ENCODE peak calls at places on chromosomes 16 and 17, in six cellular contexts. One of them, this sample, is unnamed.

GRCh38 chr16:11833951-11834695 is 17.2 kb downstream of the RSL1D1 start:
- DNase-seq in stimulated activated CD4-positive, alpha-beta T cell treated with anti-CD3 and anti-CD28 coated beads, TNF-alpha, amount 100 ng/mL, for 1 hour: no peak
- DNase-seq in HTR-8/SVneo: peak; percentile 33
- DNase-seq in HuH-7: peak; percentile 27
- DNase-seq in M059J: peak; percentile 56
- DNase-seq in endothelial cell: no peak
- DNase-seq in this sample: no peak

GRCh38 chr16:1026784-1027415 is 45.3 kb downstream of the SOX8 start:
- DNase-seq in M059J: peak; percentile 56
- DNase-seq in HuH-7: no peak
- DNase-seq in stimulated activated CD4-positive, alpha-beta T cell treated with anti-CD3 and anti-CD28 coated beads, TNF-alpha, amount 100 ng/mL, for 1 hour: no peak
- DNase-seq in endothelial cell: no peak
- DNase-seq in HTR-8/SVneo: no peak
- DNase-seq in this sample: no peak

GRCh38 chr16:74186589-74186988 is 110.0 kb upstream of the PSMD7 start:
- DNase-seq in HuH-7: no peak
- DNase-seq in endothelial cell: no peak
- DNase-seq in M059J: no peak
- DNase-seq in stimulated activated CD4-positive, alpha-beta T cell treated with anti-CD3 and anti-CD28 coated beads, TNF-alpha, amount 100 ng/mL, for 1 hour: no peak
- DNase-seq in HTR-8/SVneo: no peak
- DNase-seq in this sample: no peak

GRCh38 chr16:4664538-4665418 is 28.6 kb upstream of the NUDT16L1 start:
- DNase-seq in M059J: no peak
- DNase-seq in stimulated activated CD4-positive, alpha-beta T cell treated with anti-CD3 and anti-CD28 coated beads, TNF-alpha, amount 100 ng/mL, for 1 hour: peak; percentile 16
- DNase-seq in endothelial cell: no peak
- DNase-seq in HuH-7: no peak
- DNase-seq in HTR-8/SVneo: no peak
- DNase-seq in this sample: no peak

GRCh38 chr16:82094942-82095540 is 60.0 kb downstream of the HSD17B2 start:
- DNase-seq in HTR-8/SVneo: no peak
- DNase-seq in HuH-7: no peak
- DNase-seq in stimulated activated CD4-positive, alpha-beta T cell treated with anti-CD3 and anti-CD28 coated beads, TNF-alpha, amount 100 ng/mL, for 1 hour: no peak
- DNase-seq in endothelial cell: no peak
- DNase-seq in M059J: no peak
- DNase-seq in this sample: no peak

GRCh38 chr17:83182620-83183063 is 103.2 kb downstream of the METRNL start:
- DNase-seq in endothelial cell: no peak
- DNase-seq in stimulated activated CD4-positive, alpha-beta T cell treated with anti-CD3 and anti-CD28 coated beads, TNF-alpha, amount 100 ng/mL, for 1 hour: no peak
- DNase-seq in M059J: no peak
- DNase-seq in HuH-7: no peak
- DNase-seq in HTR-8/SVneo: no peak
- DNase-seq in this sample: no peak

GRCh38 chr17:78324391-78325075 is 35.3 kb downstream of the SOCS3 start:
- DNase-seq in M059J: peak; percentile 94
- DNase-seq in stimulated activated CD4-positive, alpha-beta T cell treated with anti-CD3 and anti-CD28 coated beads, TNF-alpha, amount 100 ng/mL, for 1 hour: no peak
- DNase-seq in HuH-7: no peak
- DNase-seq in endothelial cell: peak; percentile 80
- DNase-seq in HTR-8/SVneo: no peak
- DNase-seq in this sample: no peak

GRCh38 chr16:2486645-2487516 is 12.0 kb downstream of the TBC1D24 start:
- DNase-seq in HuH-7: no peak
- DNase-seq in endothelial cell: no peak
- DNase-seq in stimulated activated CD4-positive, alpha-beta T cell treated with anti-CD3 and anti-CD28 coated beads, TNF-alpha, amount 100 ng/mL, for 1 hour: peak; percentile 59
- DNase-seq in HTR-8/SVneo: no peak
- DNase-seq in M059J: no peak
- DNase-seq in this sample: no peak

GRCh38 chr17:78819402-78819801 is 21.2 kb downstream of the USP36 start:
- DNase-seq in stimulated activated CD4-positive, alpha-beta T cell treated with anti-CD3 and anti-CD28 coated beads, TNF-alpha, amount 100 ng/mL, for 1 hour: no peak
- DNase-seq in M059J: no peak
- DNase-seq in endothelial cell: no peak
- DNase-seq in HuH-7: no peak
- DNase-seq in HTR-8/SVneo: no peak
- DNase-seq in this sample: no peak

GRCh38 chr17:21676281-21677111 is 15.8 kb upstream of the KCNJ18 start:
- DNase-seq in HTR-8/SVneo: no peak
- DNase-seq in stimulated activated CD4-positive, alpha-beta T cell treated with anti-CD3 and anti-CD28 coated beads, TNF-alpha, amount 100 ng/mL, for 1 hour: no peak
- DNase-seq in M059J: no peak
- DNase-seq in endothelial cell: no peak
- DNase-seq in HuH-7: no peak
- DNase-seq in this sample: no peak

GRCh38 chr17:38922538-38923291 is 2.7 kb upstream of the LASP1NB start:
- DNase-seq in HTR-8/SVneo: peak; percentile 39
- DNase-seq in M059J: peak; percentile 68
- DNase-seq in endothelial cell: no peak
- DNase-seq in stimulated activated CD4-positive, alpha-beta T cell treated with anti-CD3 and anti-CD28 coated beads, TNF-alpha, amount 100 ng/mL, for 1 hour: no peak
- DNase-seq in HuH-7: no peak
- DNase-seq in this sample: peak; percentile 15

GRCh38 chr16:3580686-3581085 is 3.5 kb upstream of the NLRC3 start:
- DNase-seq in HTR-8/SVneo: no peak
- DNase-seq in M059J: no peak
- DNase-seq in HuH-7: no peak
- DNase-seq in endothelial cell: no peak
- DNase-seq in stimulated activated CD4-positive, alpha-beta T cell treated with anti-CD3 and anti-CD28 coated beads, TNF-alpha, amount 100 ng/mL, for 1 hour: no peak
- DNase-seq in this sample: no peak

GRCh38 chr16:8677481-8677880 is 3.1 kb downstream of the ABAT start:
- DNase-seq in HTR-8/SVneo: no peak
- DNase-seq in stimulated activated CD4-positive, alpha-beta T cell treated with anti-CD3 and anti-CD28 coated beads, TNF-alpha, amount 100 ng/mL, for 1 hour: no peak
- DNase-seq in HuH-7: no peak
- DNase-seq in M059J: peak; percentile 71
- DNase-seq in endothelial cell: no peak
- DNase-seq in this sample: no peak

GRCh38 chr16:71414038-71414437 is 27.8 kb downstream of the TLE7 start:
- DNase-seq in M059J: no peak
- DNase-seq in stimulated activated CD4-positive, alpha-beta T cell treated with anti-CD3 and anti-CD28 coated beads, TNF-alpha, amount 100 ng/mL, for 1 hour: no peak
- DNase-seq in HuH-7: no peak
- DNase-seq in endothelial cell: no peak
- DNase-seq in HTR-8/SVneo: no peak
- DNase-seq in this sample: no peak

GRCh38 chr17:58932956-58933355 is 173.7 kb downstream of the TRIM37 start:
- DNase-seq in M059J: no peak
- DNase-seq in HTR-8/SVneo: no peak
- DNase-seq in HuH-7: no peak
- DNase-seq in endothelial cell: no peak
- DNase-seq in stimulated activated CD4-positive, alpha-beta T cell treated with anti-CD3 and anti-CD28 coated beads, TNF-alpha, amount 100 ng/mL, for 1 hour: no peak
- DNase-seq in this sample: peak; percentile 20

GRCh38 chr16:79698341-79698753 is 97.8 kb upstream of the MAF start:
- DNase-seq in stimulated activated CD4-positive, alpha-beta T cell treated with anti-CD3 and anti-CD28 coated beads, TNF-alpha, amount 100 ng/mL, for 1 hour: no peak
- DNase-seq in endothelial cell: no peak
- DNase-seq in HuH-7: peak; percentile 20
- DNase-seq in M059J: no peak
- DNase-seq in HTR-8/SVneo: no peak
- DNase-seq in this sample: no peak

GRCh38 chr16:69397821-69398521 is 12.2 kb upstream of the TERF2 start:
- DNase-seq in HTR-8/SVneo: peak; percentile 76
- DNase-seq in M059J: peak; percentile 89
- DNase-seq in HuH-7: peak; percentile 67
- DNase-seq in endothelial cell: peak; percentile 57
- DNase-seq in stimulated activated CD4-positive, alpha-beta T cell treated with anti-CD3 and anti-CD28 coated beads, TNF-alpha, amount 100 ng/mL, for 1 hour: no peak
- DNase-seq in this sample: peak; percentile 82

GRCh38 chr17:9615486-9615885 is 29.8 kb upstream of the USP43 start:
- DNase-seq in stimulated activated CD4-positive, alpha-beta T cell treated with anti-CD3 and anti-CD28 coated beads, TNF-alpha, amount 100 ng/mL, for 1 hour: no peak
- DNase-seq in endothelial cell: no peak
- DNase-seq in M059J: no peak
- DNase-seq in HTR-8/SVneo: no peak
- DNase-seq in HuH-7: no peak
- DNase-seq in this sample: no peak